ENCODE peak calls at places on chromosomes 5 and 9, in eight cellular contexts. I is EL; E is activated naive CD4-positive, alpha-beta T cell treated with anti-CD3 and anti-CD28 coated beads for 36 hours; C is neural crest cell; Q is NCI-H2029 treated with DMSO at 0.1 percent for 48 hours; T is mesendoderm; B is GM18507; F is foreskin fibroblast. J is an unnamed sample.

GRCh38 chr5:67771221-67771620 is 444.3 kb upstream of the PIK3R1 start:
- DNase-seq in I (no peak), E (no peak), C (no peak), Q (no peak), T (no peak), B (no peak), F (peak; percentile 36), J (no peak)

GRCh38 chr5:130398825-130399224 is 494.6 kb downstream of the CHSY3 start:
- DNase-seq in I (no peak), E (no peak), C (no peak), Q (no peak), T (no peak), B (no peak), F (no peak), J (no peak)

GRCh38 chr9:18699749-18700148 is 225.8 kb downstream of the ADAMTSL1 start:
- DNase-seq in I (no peak), E (no peak), C (no peak), Q (no peak), T (no peak), B (no peak), F (no peak), J (no peak)

GRCh38 chr5:6408627-6409446 is 30.5 kb upstream of the MED10 start:
- DNase-seq in I (peak; percentile 36), E (no peak), C (no peak), Q (no peak), T (peak; percentile 3), B (no peak), F (no peak), J (no peak)

GRCh38 chr5:94830520-94830919 is 212.1 kb downstream of the SLF1 start:
- DNase-seq in I (peak; percentile 14), E (no peak), C (no peak), Q (no peak), T (peak; percentile 17), B (no peak), F (peak; percentile 1), J (no peak)

GRCh38 chr5:143896981-143897380 is 85.0 kb downstream of the HMHB1 start:
- DNase-seq in I (peak; percentile 43), E (peak; percentile 24), C (no peak), Q (no peak), T (no peak), B (no peak), F (peak; percentile 71), J (no peak)

GRCh38 chr5:171580506-171581265 is 161.2 kb downstream of the FGF18 start:
- DNase-seq in I (peak; percentile 38), E (no peak), C (no peak), Q (no peak), T (no peak), B (no peak), F (peak; percentile 61), J (no peak)

GRCh38 chr9:116888066-116888465 is 201.0 kb downstream of the TRIM32 start:
- DNase-seq in I (no peak), E (no peak), C (no peak), Q (no peak), T (no peak), B (no peak), F (no peak), J (no peak)

J was measured in GM12878.